ENCODE peak calls at places on chromosome 1, in seven cellular contexts. G is SK-N-SH, N is lower lobe of right lung, T is upper lobe of left lung, P is mammary epithelial cell, F is brain microvascular endothelial cell, B is colonic mucosa. Z is an unnamed sample.
A peak's percentile ranks its signal among the peaks of the same experiment; 100 is the strongest.

GRCh38 chr1:152623203-152623844 is 421 bp upstream of the LCE3A start:
- DNase-seq in F (no peak), P (no peak), B (no peak), N (no peak), T (peak; percentile 62), G (peak; percentile 37), Z (no peak)

GRCh38 chr1:156625436-156626078 is 6.3 kb downstream of the HAPLN2 start:
- DNase-seq in F (no peak), G (peak; percentile 79), T (peak; percentile 94), P (no peak), B (peak; percentile 64), N (peak; percentile 66), Z (peak; percentile 86)

GRCh38 chr1:22154626-22155025 is 11.7 kb upstream of the WNT4 start:
- DNase-seq in P (no peak), B (no peak), F (no peak), T (no peak), G (peak; percentile 57), N (no peak), Z (peak; percentile 74)

GRCh38 chr1:154546264-154547043 is 12.0 kb downstream of the UBE2Q1 start:
- DNase-seq in B (peak; percentile 47), G (peak; percentile 88), P (peak; percentile 44), T (no peak), F (peak; percentile 38), N (peak; percentile 73), Z (peak; percentile 94)

GRCh38 chr1:84997667-84998600 is 1.0 kb upstream of the MCOLN2 start:
- DNase-seq in T (peak; percentile 82), F (no peak), P (peak; percentile 14), G (peak; percentile 67), N (no peak), B (peak; percentile 27), Z (peak; percentile 77)

GRCh38 chr1:167060141-167061072 is 29.8 kb downstream of the GPA33 start:
- DNase-seq in G (no peak), N (no peak), F (no peak), P (no peak), B (no peak), T (no peak), Z (peak; percentile 68)

GRCh38 chr1:168069384-168069783 is 67.3 kb downstream of the GPR161 start:
- DNase-seq in B (no peak), F (no peak), T (no peak), P (no peak), N (no peak), G (no peak), Z (no peak)

GRCh38 chr1:15254521-15254920 is 7.5 kb downstream of the FHAD1 start:
- DNase-seq in P (no peak), F (no peak), G (no peak), T (no peak), N (no peak), B (no peak), Z (no peak)

GRCh38 chr1:204266504-204267034 is 52.8 kb upstream of the GOLT1A start:
- DNase-seq in B (peak; percentile 81), N (no peak), G (no peak), F (no peak), P (no peak), T (no peak), Z (no peak)

GRCh38 chr1:242428403-242429190 is 95.9 kb downstream of the PLD5 start:
- DNase-seq in G (peak; percentile 29), N (no peak), T (no peak), P (no peak), F (no peak), B (no peak), Z (no peak)

GRCh38 chr1:200262326-200262965 is 147.4 kb downstream of the ZNF281 start:
- DNase-seq in N (no peak), G (no peak), P (no peak), F (no peak), T (no peak), B (no peak), Z (no peak)

GRCh38 chr1:63662846-63663245 is 69.6 kb downstream of the PGM1 start:
- DNase-seq in P (peak; percentile 94), G (no peak), N (no peak), F (peak; percentile 34), T (peak; percentile 25), B (no peak), Z (peak; percentile 75)

GRCh38 chr1:41239988-41240610 is 2.0 kb downstream of the SCMH1 start:
- DNase-seq in B (no peak), F (peak; percentile 28), P (peak; percentile 59), N (no peak), G (no peak), T (no peak), Z (no peak)

GRCh38 chr1:206932271-206932670 is 10.5 kb upstream of the FCMR start:
- DNase-seq in T (peak; percentile 59), G (no peak), B (no peak), P (no peak), F (no peak), N (no peak), Z (no peak)

GRCh38 chr1:206933333-206933945 is 11.7 kb upstream of the FCMR start:
- DNase-seq in T (no peak), G (peak; percentile 58), B (no peak), F (no peak), P (no peak), N (peak; percentile 67), Z (peak; percentile 91)

GRCh38 chr1:206930210-206930798 is 8.6 kb upstream of the FCMR start:
- DNase-seq in G (no peak), B (no peak), P (peak; percentile 21), T (peak; percentile 78), F (no peak), N (peak; percentile 52), Z (no peak)

GRCh38 chr1:206929509-206929908 is 7.8 kb upstream of the FCMR start:
- DNase-seq in F (no peak), G (no peak), B (no peak), P (no peak), T (no peak), N (no peak), Z (no peak)

DNA sequence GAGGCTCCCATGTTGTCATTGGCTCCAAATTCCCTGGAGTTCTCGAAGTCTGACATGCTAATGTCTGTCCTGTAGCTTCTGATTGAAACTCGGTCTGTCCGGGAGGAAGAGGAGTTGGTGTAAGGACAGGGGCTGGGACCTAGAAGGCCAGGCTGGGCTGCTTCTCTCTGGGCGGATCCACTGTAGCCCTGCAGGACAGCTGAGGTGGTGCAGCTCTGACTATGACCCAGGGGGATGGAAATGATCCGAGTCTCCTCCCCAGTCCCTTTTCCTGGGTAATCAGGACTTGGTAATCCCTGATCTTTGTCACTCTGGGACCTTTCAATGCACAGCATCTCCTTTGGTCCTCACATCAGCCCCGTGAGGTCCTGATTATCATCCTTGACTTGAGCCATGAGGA is 10.0 kb upstream of the FCMR start:
- DNase-seq in P (no peak), B (no peak), T (no peak), G (no peak), N (no peak), F (no peak), Z (peak; percentile 77)
- TF ChIP-seq CTCF in P (peak; percentile 7), B (no peak), T (no peak), G (no peak), N (no peak), F (peak; percentile 30), Z (peak; percentile 66)

DNA sequence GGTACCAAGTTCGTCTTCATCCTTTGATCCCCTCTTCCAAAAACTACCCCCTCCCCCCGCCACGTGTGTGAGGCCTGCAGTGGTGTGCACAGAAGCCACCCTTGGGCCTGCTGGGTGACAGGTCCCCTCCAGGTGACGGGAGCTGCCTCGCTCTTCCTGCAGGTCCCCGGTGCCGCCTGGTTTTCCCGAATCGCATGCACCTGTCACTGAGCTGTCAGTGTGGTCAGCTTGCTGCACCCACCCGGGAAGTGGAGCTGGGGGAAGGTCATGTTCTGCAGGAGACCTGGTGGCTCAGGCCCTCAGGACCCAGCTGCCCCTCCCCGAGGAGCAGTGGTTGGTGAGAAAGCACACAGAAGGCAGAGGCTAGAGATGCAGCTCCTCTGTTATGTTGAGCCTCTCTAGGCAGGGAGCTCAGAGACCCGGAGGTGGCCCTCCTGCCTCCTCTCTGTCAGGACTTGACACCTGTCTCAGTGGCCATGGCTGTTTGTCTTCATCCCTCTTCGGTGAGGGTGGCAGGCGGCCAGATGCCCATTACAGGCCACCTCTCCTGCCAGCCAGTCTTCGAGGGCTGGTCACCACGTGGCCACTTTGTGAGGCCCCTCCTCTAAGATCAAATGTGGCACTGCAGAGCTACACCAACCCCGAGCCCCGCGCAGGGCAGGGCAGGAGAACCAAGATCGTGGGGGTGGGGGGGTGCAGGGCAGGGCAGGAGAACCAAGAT is 60.9 kb downstream of the SKI start:
- DNase-seq in B (no peak), G (no peak), P (no peak), T (peak; percentile 53), N (no peak), F (no peak), Z (no peak)
- H3K27ac ChIP-seq in B (no peak overlapping the region), G (peak overlapping the region; percentile 30), P (no peak overlapping the region), T (peak overlapping the region; percentile 79), N (no peak overlapping the region), F (no peak overlapping the region), Z (no peak overlapping the region)

GRCh38 chr1:180502361-180503273 is at the start of gene ACBD6:
- DNase-seq in T (peak; percentile 98), B (peak; percentile 83), P (peak; percentile 89), F (peak; percentile 82), G (peak; percentile 93), N (peak; percentile 91), Z (peak; percentile 94)
- TF ChIP-seq CTCF in T (peak; percentile 36), B (no peak), P (no peak), F (peak; percentile 43), G (peak; percentile 21), N (peak; percentile 24), Z (peak; percentile 25)

GRCh38 chr1:6948416-6948815 is 163.2 kb downstream of the CAMTA1 start:
- DNase-seq in B (no peak), P (no peak), T (no peak), F (no peak), N (no peak), G (no peak), Z (no peak)

GRCh38 chr1:6947952-6948351 is 162.7 kb downstream of the CAMTA1 start:
- DNase-seq in B (no peak), P (no peak), G (no peak), T (no peak), F (no peak), N (no peak), Z (no peak)

GRCh38 chr1:6948861-6949260 is 163.6 kb downstream of the CAMTA1 start:
- DNase-seq in F (no peak), P (no peak), N (no peak), T (no peak), G (no peak), B (no peak), Z (no peak)

GRCh38 chr1:6951536-6951935 is 166.3 kb downstream of the CAMTA1 start:
- DNase-seq in B (no peak), G (no peak), N (no peak), P (no peak), T (no peak), F (no peak), Z (no peak)

DNA sequence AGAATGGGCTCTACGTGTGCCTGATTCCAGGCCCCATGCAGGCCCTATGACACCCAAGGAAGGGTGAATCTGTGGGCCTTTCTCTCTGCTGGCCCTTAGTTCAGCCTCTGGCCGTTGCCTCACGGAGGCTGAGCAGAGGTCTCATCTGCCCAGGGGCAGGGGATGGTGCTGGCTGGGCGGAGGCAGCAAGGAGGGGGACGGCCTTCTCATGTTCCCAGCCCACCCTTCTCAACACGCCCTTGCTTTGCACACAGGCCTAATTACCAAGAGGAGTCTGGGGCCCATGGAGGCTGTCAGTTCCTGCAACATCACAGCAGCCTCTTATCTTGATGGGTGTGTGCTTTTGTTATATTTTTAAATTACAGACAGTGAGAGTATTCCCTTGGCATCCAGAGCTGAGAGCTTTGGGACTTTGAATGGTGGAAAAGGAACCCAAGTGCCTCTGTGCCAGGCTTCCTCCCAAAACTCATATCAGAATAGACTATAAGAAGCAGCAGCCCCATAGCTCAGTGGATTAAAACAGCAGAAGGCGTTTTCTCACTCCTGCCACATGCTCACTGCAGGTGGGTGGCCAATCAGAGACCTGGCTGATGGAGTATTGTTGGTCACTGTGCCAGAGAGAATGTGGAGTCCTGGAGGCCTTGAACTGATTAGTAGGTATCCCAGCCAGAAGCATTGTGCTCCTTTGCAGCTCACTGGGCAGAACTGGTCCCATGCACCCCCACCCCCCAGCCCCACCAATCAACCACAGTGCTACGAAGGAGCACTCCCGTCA is 164.9 kb downstream of the CAMTA1 start:
- DNase-seq in P (no peak), F (no peak), N (no peak), T (no peak), G (peak; percentile 59), B (no peak), Z (peak; percentile 58)
- H3K27ac ChIP-seq in P (no peak overlapping the region), F (no peak overlapping the region), N (no peak overlapping the region), T (no peak overlapping the region), G (no peak overlapping the region), B (no peak overlapping the region), Z (no peak overlapping the region)